ENCODE peak calls at places on chromosomes 13 and 19, in ten cellular contexts. V, R, G, T, A, L, X, Z, H and S are unnamed samples.

GRCh38 chr19:10353793-10354391 is 14.5 kb upstream of the ICAM3 start:
- DNase-seq in V (peak), R (no peak), G (peak), T (no peak), A (no peak), L (peak), X (no peak), Z (no peak), H (no peak), S (peak)

GRCh38 chr19:9608912-9609311 is 12.1 kb downstream of the ZNF561 start:
- DNase-seq in V (no peak), R (no peak), G (no peak), T (no peak), A (no peak), L (no peak), X (no peak), Z (no peak), H (no peak), S (no peak)

GRCh38 chr13:99307247-99307646 is at the start of gene GPR183:
- DNase-seq in V (no peak), R (no peak), G (no peak), T (peak), A (no peak), L (no peak), X (no peak), Z (no peak), H (no peak), S (no peak)

GRCh38 chr13:98798849-98799645 is 46.6 kb upstream of the SLC15A1 start:
- DNase-seq in V (no peak), R (no peak), G (no peak), T (no peak), A (no peak), L (no peak), X (no peak), Z (no peak), H (no peak), S (no peak)

GRCh38 chr13:37306778-37307544 is 201.5 kb upstream of the CSNK1A1L start:
- DNase-seq in V (no peak), R (no peak), G (no peak), T (peak), A (no peak), L (no peak), X (no peak), Z (no peak), H (no peak), S (no peak)

GRCh38 chr13:101982903-101983302 is 418.9 kb downstream of the FGF14 start:
- DNase-seq in V (no peak), R (peak), G (no peak), T (no peak), A (no peak), L (no peak), X (no peak), Z (no peak), H (no peak), S (no peak)

GRCh38 chr13:59680429-59681024 is 483.2 kb downstream of the DIAPH3 start:
- DNase-seq in V (no peak), R (peak), G (no peak), T (peak), A (no peak), L (no peak), X (no peak), Z (no peak), H (no peak), S (no peak)

GRCh38 chr19:51687791-51688664 is 5.1 kb upstream of the SPACA6 start:
- DNase-seq in V (peak), R (no peak), G (no peak), T (peak), A (peak), L (peak), X (no peak), Z (no peak), H (peak), S (no peak)

GRCh38 chr19:34244611-34245299 is 9.6 kb upstream of the GARRE1 start:
- DNase-seq in V (no peak), R (peak), G (no peak), T (no peak), A (no peak), L (peak), X (peak), Z (no peak), H (no peak), S (no peak)

GRCh38 chr19:33700408-33700757 is 78.6 kb downstream of the CHST8 start:
- DNase-seq in V (no peak), R (no peak), G (no peak), T (no peak), A (no peak), L (no peak), X (no peak), Z (no peak), H (no peak), S (no peak)